ENCODE peak calls at places on chromosomes 4 and X, in four cellular contexts. Q, U, G and V are unnamed samples.

GRCh38 chr4:7818676-7819041 is 121.0 kb downstream of the AFAP1 start:
- DNase-seq in Q (no peak), U (no peak), G (no peak), V (peak; percentile 25)

GRCh38 chrX:47644557-47645091 is 5.7 kb downstream of the ELK1 start:
- DNase-seq in Q (peak; percentile 47), U (no peak), G (no peak), V (peak; percentile 42)

GRCh38 chrX:72641601-72642000 is 69.0 kb upstream of the HDAC8 start:
- DNase-seq in Q (no peak), U (no peak), G (no peak), V (no peak)

GRCh38 chr4:87038837-87039715 is 104.3 kb downstream of the AFF1 start:
- DNase-seq in Q (peak; percentile 84), U (peak; percentile 93), G (peak; percentile 65), V (peak; percentile 54)

GRCh38 chr4:100935090-100935489 is 412.2 kb downstream of the PPP3CA start:
- DNase-seq in Q (peak; percentile 20), U (peak; percentile 32), G (no peak), V (no peak)

GRCh38 chr4:76589872-76590846 is 155.1 kb downstream of the SHROOM3 start:
- DNase-seq in Q (peak; percentile 60), U (no peak), G (peak; percentile 43), V (peak; percentile 77)

GRCh38 chr4:138645289-138645688 is 370.3 kb upstream of the NOCT start:
- DNase-seq in Q (peak; percentile 32), U (peak; percentile 32), G (no peak), V (no peak)

GRCh38 chrX:50202539-50202938 is 1.7 kb upstream of the AKAP4 start:
- DNase-seq in Q (peak; percentile 3), U (peak; percentile 62), G (no peak), V (no peak)

GRCh38 chrX:53262918-53263394 is 18.4 kb downstream of the IQSEC2 start:
- DNase-seq in Q (peak; percentile 85), U (peak; percentile 38), G (no peak), V (no peak)

GRCh38 chr4:168585168-168586091 is 88.6 kb downstream of the PALLD start:
- DNase-seq in Q (peak; percentile 87), U (peak; percentile 69), G (peak; percentile 78), V (peak; percentile 88)

GRCh38 chrX:40278340-40279090 is 180.8 kb upstream of the BCOR start:
- DNase-seq in Q (no peak), U (peak; percentile 12), G (no peak), V (peak; percentile 77)

GRCh38 chrX:5575407-5575806 is 653.3 kb downstream of the NLGN4X start:
- DNase-seq in Q (no peak), U (no peak), G (no peak), V (no peak)

GRCh38 chr4:112550728-112551127 is 34.7 kb upstream of the NEUROG2 start:
- DNase-seq in Q (peak; percentile 75), U (peak; percentile 76), G (no peak), V (no peak)
- H3K4me3 ChIP-seq in Q (no peak overlapping the region), U (no peak overlapping the region), G (no peak overlapping the region), V (no peak overlapping the region)

DNA sequence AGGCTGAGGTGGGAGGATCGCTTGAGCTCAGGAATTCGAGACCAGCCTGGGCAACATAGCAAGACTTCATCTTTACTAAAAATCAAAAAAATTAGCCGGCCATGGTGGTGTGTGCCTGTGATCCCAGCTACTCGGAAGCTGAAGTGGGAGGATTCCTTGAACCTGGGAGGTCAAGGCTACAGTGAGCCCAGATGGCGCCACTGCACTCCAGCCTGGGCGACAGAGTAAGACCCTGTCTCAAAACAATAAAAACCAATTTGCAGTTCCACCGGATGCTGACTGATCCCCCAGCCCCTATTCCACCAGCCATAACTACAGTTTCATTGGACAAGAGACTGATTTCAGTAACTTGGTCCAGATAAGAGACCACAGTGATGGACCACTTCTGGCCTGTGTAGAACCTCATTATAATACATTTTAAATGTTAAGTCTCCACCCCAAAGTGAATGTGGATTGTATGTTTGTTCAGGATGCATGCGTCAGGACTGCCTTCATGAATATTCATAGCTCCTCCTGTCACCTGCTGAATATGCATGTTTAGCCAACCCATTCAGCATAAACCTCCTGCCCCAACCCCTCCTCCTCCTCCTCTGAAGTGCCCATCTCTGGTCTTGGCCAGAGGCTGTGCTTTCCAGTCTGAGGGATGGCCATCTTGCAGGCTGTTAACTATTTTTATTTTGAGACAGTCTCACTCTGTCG is 2.3 kb upstream of the SLBP start:
- DNase-seq in Q (peak; percentile 24), U (peak; percentile 37), G (no peak), V (no peak)
- H3K4me3 ChIP-seq in Q (no peak overlapping the region), U (no peak overlapping the region), G (no peak overlapping the region), V (no peak overlapping the region)

GRCh38 chr4:6245246-6246169 is 24.1 kb upstream of the WFS1 start:
- DNase-seq in Q (no peak), U (no peak), G (peak; percentile 25), V (peak; percentile 58)
- H3K4me3 ChIP-seq in Q (no peak overlapping the region), U (no peak overlapping the region), G (peak overlapping the region; percentile 63), V (peak overlapping the region; percentile 41)

DNA sequence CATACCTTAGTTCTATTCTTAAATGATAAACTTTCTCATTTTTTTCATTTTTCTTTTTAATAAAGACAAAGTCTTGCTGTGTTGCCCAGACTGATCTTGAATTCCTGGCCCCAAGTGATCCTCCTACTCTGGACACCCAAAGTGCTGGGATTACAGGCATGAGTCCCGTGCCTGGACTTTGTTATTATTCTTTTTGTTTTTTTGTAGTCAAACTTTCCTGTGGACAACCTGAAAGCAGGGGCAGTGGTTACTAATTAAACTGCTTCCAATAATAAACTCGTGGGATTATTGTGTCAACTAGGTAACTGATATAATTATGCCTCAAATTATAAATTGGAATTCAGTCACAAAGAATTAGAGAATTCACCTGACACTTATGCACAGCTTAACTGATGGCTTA is 107.8 kb upstream of the RAPGEF2 start:
- DNase-seq in Q (no peak), U (no peak), G (no peak), V (no peak)
- H3K4me3 ChIP-seq in Q (no peak overlapping the region), U (no peak overlapping the region), G (no peak overlapping the region), V (no peak overlapping the region)

GRCh38 chr4:180767330-180767729 is 1475.9 kb upstream of the TENM3 start:
- DNase-seq in Q (no peak), U (no peak), G (no peak), V (no peak)
- H3K4me3 ChIP-seq in Q (no peak overlapping the region), U (no peak overlapping the region), G (no peak overlapping the region), V (no peak overlapping the region)

DNA sequence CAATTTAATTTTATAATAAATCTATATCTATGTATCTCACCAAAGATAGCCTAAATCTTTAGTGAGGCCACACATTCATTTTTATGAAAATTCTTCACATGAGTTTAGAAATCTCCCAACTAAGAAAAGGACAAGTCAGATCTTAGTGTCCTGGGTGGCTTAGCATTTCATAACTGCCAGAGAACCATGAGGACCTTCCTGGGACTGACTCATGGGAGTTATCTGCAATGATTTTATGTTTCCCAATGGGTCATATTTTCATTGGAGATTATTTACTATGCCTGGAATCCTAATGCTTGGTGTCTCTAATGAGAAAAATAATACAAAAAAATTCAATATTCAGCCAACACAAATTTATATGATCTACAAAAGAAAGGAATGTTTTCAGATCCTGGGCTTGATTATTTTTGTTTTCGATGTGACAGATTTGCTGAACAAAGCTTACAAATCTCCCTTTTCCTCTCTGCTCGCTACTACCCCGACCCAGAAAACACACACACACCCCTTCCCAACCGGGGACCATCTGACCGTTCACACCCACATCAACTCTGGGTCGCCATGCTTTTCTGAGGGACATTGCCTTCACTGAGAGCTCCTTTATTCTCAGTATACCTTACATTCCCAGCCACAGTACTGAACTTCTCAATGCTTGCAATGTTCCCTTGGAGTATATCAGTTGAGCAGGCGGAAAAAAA is 40.2 kb downstream of the SORBS2 start:
- DNase-seq in Q (no peak), U (peak; percentile 16), G (no peak), V (no peak)
- H3K4me3 ChIP-seq in Q (no peak overlapping the region), U (no peak overlapping the region), G (peak overlapping the region; percentile 65), V (no peak overlapping the region)

GRCh38 chr4:147984065-147984777 is 252.3 kb downstream of the ARHGAP10 start:
- DNase-seq in Q (peak; percentile 56), U (peak; percentile 29), G (no peak), V (peak; percentile 48)
- H3K4me3 ChIP-seq in Q (no peak overlapping the region), U (no peak overlapping the region), G (no peak overlapping the region), V (no peak overlapping the region)

GRCh38 chr4:154490589-154491340 is 834 bp downstream of the DCHS2 start:
- DNase-seq in Q (no peak), U (no peak), G (no peak), V (peak; percentile 49)
- H3K4me3 ChIP-seq in Q (peak overlapping the region; percentile 10), U (peak overlapping the region; percentile 3), G (peak overlapping the region; percentile 58), V (peak overlapping the region; percentile 35)